ENCODE peak calls at places on chromosome 16, in five cellular contexts. B, D, K, U and O are unnamed samples.

GRCh38 chr16:74608944-74609343 is 2.0 kb upstream of the GLG1 start:
- DNase-seq in K (no peak), D (no peak), U (peak), B (no peak), O (no peak)

GRCh38 chr16:71449020-71449419 is 7.2 kb upstream of the TLE7 start:
- DNase-seq in K (no peak), B (no peak), D (no peak), U (no peak), O (no peak)

GRCh38 chr16:47787695-47788094 is 326.6 kb downstream of the PHKB start:
- DNase-seq in D (no peak), B (no peak), K (no peak), U (no peak), O (no peak)

GRCh38 chr16:85310868-85311585 is 198.8 kb upstream of the CIBAR2 start:
- DNase-seq in K (no peak), D (no peak), B (peak), U (peak), O (no peak)

GRCh38 chr16:87924041-87924851 is 12.1 kb downstream of the CA5A start:
- DNase-seq in U (no peak), B (peak), K (no peak), D (no peak), O (no peak)

GRCh38 chr16:3503513-3503912 is 2.7 kb downstream of the CLUAP1 start:
- DNase-seq in K (no peak), U (peak), D (no peak), B (no peak), O (peak)

GRCh38 chr16:11063432-11064201 is 119.3 kb downstream of the CLEC16A start:
- DNase-seq in D (no peak), B (no peak), U (no peak), K (no peak), O (no peak)

GRCh38 chr16:86508028-86508946 is 2.0 kb upstream of the FOXF1 start:
- DNase-seq in U (no peak), K (no peak), D (no peak), B (no peak), O (no peak)

GRCh38 chr16:85330694-85331188 is 218.5 kb upstream of the CIBAR2 start:
- DNase-seq in D (no peak), K (no peak), U (peak), B (peak), O (no peak)

GRCh38 chr16:68021490-68021889 is 1.5 kb downstream of the DDX28 start:
- DNase-seq in K (no peak), U (no peak), B (no peak), D (no peak), O (no peak)

GRCh38 chr16:20323591-20324117 is 3.7 kb downstream of the GP2 start:
- DNase-seq in B (no peak), U (no peak), D (no peak), K (no peak), O (no peak)

GRCh38 chr16:3637371-3637923 is 17.0 kb upstream of the DNASE1 start:
- DNase-seq in B (no peak), D (no peak), K (no peak), U (peak), O (no peak)

GRCh38 chr16:57987441-57988177 is 12.9 kb downstream of the ZNF319 start:
- DNase-seq in K (no peak), U (no peak), D (no peak), B (no peak), O (no peak)

GRCh38 chr16:84543931-84544776 is 39.7 kb upstream of the MEAK7 start:
- DNase-seq in K (no peak), D (no peak), B (no peak), U (no peak), O (no peak)

GRCh38 chr16:916400-916799 is 54.4 kb downstream of the LMF1 start:
- DNase-seq in B (no peak), D (no peak), K (no peak), U (no peak), O (no peak)

GRCh38 chr16:62058412-62058811 is 22.2 kb upstream of the CDH8 start:
- DNase-seq in B (no peak), D (no peak), K (no peak), U (no peak), O (no peak)

GRCh38 chr16:73483934-73484712 is 436.2 kb upstream of the ZFHX3 start:
- DNase-seq in D (no peak), B (no peak), U (no peak), K (no peak), O (no peak)

GRCh38 chr16:477758-478157 is 49.8 kb upstream of the CAPN15 start:
- DNase-seq in B (no peak), K (no peak), U (no peak), D (no peak), O (no peak)

GRCh38 chr16:86026136-86026905 is 127.4 kb downstream of the IRF8 start:
- DNase-seq in B (no peak), U (no peak), K (no peak), D (no peak), O (no peak)